ENCODE peak calls at places on chromosomes 3 and 15, in ten cellular contexts. One of them, this sample, is unnamed.

GRCh38 chr3:18531662-18532061 is 106.5 kb upstream of the SATB1 start:
- DNase-seq in EL: no peak
- DNase-seq in left colon: no peak
- DNase-seq in iPS DF 6.9: no peak
- DNase-seq in SW480: no peak
- DNase-seq in NCI-H748 treated with DMSO at 0.1 percent for 48 hours: no peak
- DNase-seq in nephron progenitor cell: no peak
- DNase-seq in NCI-H2107: no peak
- DNase-seq in islet precursor cell: no peak
- DNase-seq in choroid plexus epithelial cell: no peak
- DNase-seq in this sample: no peak

GRCh38 chr3:197381371-197381770 is 83.0 kb upstream of the DLG1 start:
- DNase-seq in EL: no peak
- DNase-seq in left colon: no peak
- DNase-seq in iPS DF 6.9: no peak
- DNase-seq in SW480: no peak
- DNase-seq in NCI-H748 treated with DMSO at 0.1 percent for 48 hours: no peak
- DNase-seq in nephron progenitor cell: no peak
- DNase-seq in NCI-H2107: no peak
- DNase-seq in islet precursor cell: no peak
- DNase-seq in choroid plexus epithelial cell: no peak
- DNase-seq in this sample: no peak

GRCh38 chr3:159675285-159675684 is 313.4 kb upstream of the IL12A start:
- DNase-seq in EL: no peak
- DNase-seq in left colon: no peak
- DNase-seq in iPS DF 6.9: no peak
- DNase-seq in SW480: no peak
- DNase-seq in NCI-H748 treated with DMSO at 0.1 percent for 48 hours: no peak
- DNase-seq in nephron progenitor cell: no peak
- DNase-seq in NCI-H2107: no peak
- DNase-seq in islet precursor cell: no peak
- DNase-seq in choroid plexus epithelial cell: no peak
- DNase-seq in this sample: no peak

GRCh38 chr3:124773351-124774304 is 43.4 kb downstream of the UMPS start:
- DNase-seq in EL: no peak
- DNase-seq in left colon: no peak
- DNase-seq in iPS DF 6.9: no peak
- DNase-seq in SW480: no peak
- DNase-seq in NCI-H748 treated with DMSO at 0.1 percent for 48 hours: no peak
- DNase-seq in nephron progenitor cell: no peak
- DNase-seq in NCI-H2107: no peak
- DNase-seq in islet precursor cell: no peak
- DNase-seq in choroid plexus epithelial cell: no peak
- DNase-seq in this sample: no peak

GRCh38 chr3:48423883-48424695 is 5.8 kb downstream of the PLXNB1 start:
- DNase-seq in EL: no peak
- DNase-seq in left colon: no peak
- DNase-seq in iPS DF 6.9: no peak
- DNase-seq in SW480: no peak
- DNase-seq in NCI-H748 treated with DMSO at 0.1 percent for 48 hours: no peak
- DNase-seq in nephron progenitor cell: no peak
- DNase-seq in NCI-H2107: no peak
- DNase-seq in islet precursor cell: no peak
- DNase-seq in choroid plexus epithelial cell: no peak
- DNase-seq in this sample: no peak

GRCh38 chr3:141680620-141681389 is 57.3 kb upstream of the RNF7 start:
- DNase-seq in EL: peak
- DNase-seq in left colon: no peak
- DNase-seq in iPS DF 6.9: no peak
- DNase-seq in SW480: peak
- DNase-seq in NCI-H748 treated with DMSO at 0.1 percent for 48 hours: peak
- DNase-seq in nephron progenitor cell: no peak
- DNase-seq in NCI-H2107: no peak
- DNase-seq in islet precursor cell: no peak
- DNase-seq in choroid plexus epithelial cell: peak
- DNase-seq in this sample: peak

GRCh38 chr15:89494941-89495637 is 1.3 kb downstream of the RHCG start:
- DNase-seq in EL: peak
- DNase-seq in left colon: no peak
- DNase-seq in iPS DF 6.9: no peak
- DNase-seq in SW480: no peak
- DNase-seq in NCI-H748 treated with DMSO at 0.1 percent for 48 hours: no peak
- DNase-seq in nephron progenitor cell: peak
- DNase-seq in NCI-H2107: no peak
- DNase-seq in islet precursor cell: peak
- DNase-seq in choroid plexus epithelial cell: peak
- DNase-seq in this sample: peak

GRCh38 chr3:129195731-129196256 is 12.1 kb upstream of the CNBP start:
- DNase-seq in EL: peak
- DNase-seq in left colon: peak
- DNase-seq in iPS DF 6.9: no peak
- DNase-seq in SW480: no peak
- DNase-seq in NCI-H748 treated with DMSO at 0.1 percent for 48 hours: no peak
- DNase-seq in nephron progenitor cell: no peak
- DNase-seq in NCI-H2107: no peak
- DNase-seq in islet precursor cell: peak
- DNase-seq in choroid plexus epithelial cell: peak
- DNase-seq in this sample: peak

This sample was measured in amniotic epithelial cell.